ENCODE peak calls at places on chromosomes 16 and 17, in six cellular contexts. A is Calu3, W is AG10803, Y is GM10248, F is WTC11, L is tibial artery. X is an unnamed sample.

GRCh38 chr17:42079541-42079940 is 18.7 kb downstream of the ZNF385C start:
- DNase-seq in Y (no peak), A (no peak), F (no peak), W (no peak), L (no peak), X (no peak)

GRCh38 chr16:16045879-16046278 is 96.5 kb downstream of the ABCC1 start:
- DNase-seq in L (no peak), W (no peak), A (no peak), Y (no peak), F (peak; percentile 64), X (peak; percentile 29)

GRCh38 chr16:21653571-21653970 is 1.2 kb upstream of the IGSF6 start:
- DNase-seq in L (no peak), A (no peak), F (no peak), Y (no peak), W (no peak), X (no peak)

GRCh38 chr16:76639685-76640289 is 362.6 kb downstream of the CNTNAP4 start:
- DNase-seq in L (no peak), Y (no peak), A (peak; percentile 60), F (peak; percentile 21), W (no peak), X (peak; percentile 63)

GRCh38 chr17:47738178-47738577 is 5.1 kb downstream of the TBX21 start:
- DNase-seq in W (no peak), L (no peak), F (no peak), A (no peak), Y (no peak), X (no peak)

GRCh38 chr16:14111713-14112538 is 40.8 kb downstream of the MRTFB start:
- DNase-seq in A (no peak), Y (no peak), L (peak; percentile 38), F (no peak), W (peak; percentile 11), X (no peak)

GRCh38 chr17:60086822-60087591 is 8.3 kb upstream of the HEATR6 start:
- DNase-seq in A (no peak), F (no peak), Y (no peak), L (no peak), W (peak; percentile 87), X (peak; percentile 22)

GRCh38 chr17:3594056-3594810 is 15.0 kb downstream of the TRPV1 start:
- DNase-seq in A (no peak), W (peak; percentile 34), L (no peak), F (no peak), Y (no peak), X (no peak)

GRCh38 chr17:8100149-8100548 is 12.6 kb upstream of the ALOX12B start:
- DNase-seq in L (no peak), W (no peak), A (no peak), F (no peak), Y (no peak), X (no peak)

GRCh38 chr16:57566436-57566835 is 24.0 kb downstream of the ADGRG5 start:
- DNase-seq in L (no peak), W (no peak), Y (no peak), F (no peak), A (no peak), X (no peak)

GRCh38 chr17:29250666-29251065 is 4.0 kb downstream of the CRYBA1 start:
- DNase-seq in W (peak; percentile 71), L (no peak), A (no peak), F (no peak), Y (no peak), X (no peak)

GRCh38 chr16:9297437-9298113 is 206.1 kb downstream of the HAPSTR1 start:
- DNase-seq in L (peak; percentile 23), A (peak; percentile 53), W (no peak), F (peak; percentile 75), Y (no peak), X (peak; percentile 53)

GRCh38 chr17:80847506-80848230 is 144.0 kb upstream of the CHMP6 start:
- DNase-seq in F (no peak), A (no peak), L (peak; percentile 12), W (no peak), Y (no peak), X (no peak)

DNA sequence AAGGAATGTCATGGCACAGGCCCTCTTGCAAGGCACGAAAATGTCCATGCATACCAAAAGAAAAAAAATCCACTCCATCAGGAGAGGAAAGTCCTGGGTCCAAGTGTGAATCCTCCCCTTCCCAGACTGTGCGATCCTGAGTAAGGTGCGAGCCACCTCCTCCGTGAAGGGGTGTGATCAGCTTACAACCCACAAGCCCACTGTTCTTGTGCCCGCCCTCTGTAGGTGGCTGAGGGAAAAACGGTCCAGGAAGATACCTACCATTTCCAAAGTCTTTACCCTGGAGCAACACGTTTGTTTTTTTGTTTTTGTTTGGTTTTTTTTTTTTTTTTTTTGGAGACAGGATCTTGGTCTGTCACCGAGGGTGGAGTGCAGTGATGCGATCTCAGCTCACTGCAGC is 116.5 kb downstream of the ZNF423 start:
- DNase-seq in Y (no peak), W (no peak), A (peak; percentile 25), F (peak; percentile 69), L (no peak), X (peak; percentile 40)
- TF ChIP-seq CTCF in Y (no peak), W (peak; percentile 10), A (peak; percentile 8), F (no peak), L (no peak), X (peak; percentile 48)

GRCh38 chr17:34163681-34164080 is 91.4 kb upstream of the CCL2 start:
- DNase-seq in L (no peak), F (peak; percentile 44), Y (no peak), W (peak; percentile 5), A (no peak), X (peak; percentile 19)
- TF ChIP-seq CTCF in L (peak; percentile 36), F (peak; percentile 39), Y (no peak), W (peak; percentile 43), A (no peak), X (peak; percentile 85)

GRCh38 chr17:74086992-74087391 is 116.5 kb upstream of the RPL38 start:
- DNase-seq in Y (no peak), A (no peak), W (no peak), F (no peak), L (no peak), X (peak; percentile 96)

GRCh38 chr17:74085434-74085833 is 118.0 kb upstream of the RPL38 start:
- DNase-seq in L (no peak), W (no peak), F (peak; percentile 52), A (no peak), Y (no peak), X (peak; percentile 71)

GRCh38 chr17:74094651-74095050 is 108.8 kb upstream of the RPL38 start:
- DNase-seq in Y (no peak), A (no peak), W (no peak), L (no peak), F (no peak), X (no peak)

DNA sequence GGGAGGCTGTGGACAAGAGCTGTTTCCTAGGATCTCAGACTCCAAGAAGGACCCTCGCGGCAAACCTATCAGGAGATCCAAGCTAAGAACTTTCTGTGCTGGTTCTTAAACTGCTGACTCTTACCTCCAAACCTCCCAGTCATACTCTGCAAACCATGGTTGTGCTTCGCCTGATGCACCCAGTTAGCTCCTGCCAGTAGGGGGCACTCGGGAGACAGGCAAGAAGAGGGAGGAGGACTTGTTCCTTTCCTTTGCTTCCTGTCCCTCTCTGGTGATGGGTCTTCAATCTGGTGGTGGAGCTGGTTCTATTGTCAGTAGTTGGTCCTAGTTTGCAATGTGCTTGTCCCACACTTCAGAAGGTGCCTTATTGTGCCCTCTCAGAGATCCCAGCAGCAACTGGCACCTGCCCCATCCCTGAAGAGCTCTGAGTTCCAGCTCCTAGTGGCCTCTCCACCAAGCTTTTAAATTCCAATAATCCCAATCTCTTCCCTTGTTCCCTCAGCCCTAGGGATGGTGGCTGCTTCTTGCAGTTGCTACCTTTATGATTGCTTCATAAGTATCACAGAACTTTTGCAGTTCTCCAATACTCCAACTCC is 113.5 kb upstream of the RPL38 start:
- DNase-seq in L (peak; percentile 26), A (peak; percentile 87), W (peak; percentile 64), F (peak; percentile 95), Y (peak; percentile 73), X (peak; percentile 98)
- TF ChIP-seq CTCF in L (peak; percentile 14), A (peak; percentile 52), W (peak; percentile 89), F (peak; percentile 76), Y (peak; percentile 81), X (peak; percentile 98)

GRCh38 chr16:1822801-1823200 is 3.8 kb downstream of the HAGH start:
- DNase-seq in W (no peak), Y (no peak), F (no peak), L (no peak), A (no peak), X (no peak)

GRCh38 chr16:1821861-1822611 is 4.6 kb downstream of the HAGH start:
- DNase-seq in L (no peak), Y (no peak), A (no peak), W (no peak), F (no peak), X (no peak)

GRCh38 chr16:1820096-1820972 is 6.3 kb downstream of the HAGH start:
- DNase-seq in W (no peak), A (no peak), F (no peak), Y (no peak), L (no peak), X (no peak)

GRCh38 chr16:1819611-1820010 is 7.0 kb downstream of the HAGH start:
- DNase-seq in L (no peak), Y (no peak), W (no peak), A (no peak), F (no peak), X (no peak)

GRCh38 chr16:1820973-1821290 is 5.7 kb downstream of the HAGH start:
- DNase-seq in A (no peak), W (no peak), L (no peak), Y (no peak), F (no peak), X (no peak)
- TF ChIP-seq CTCF in A (no peak), W (no peak), L (no peak), Y (no peak), F (no peak), X (no peak)

GRCh38 chr17:63955791-63956190 is 16.9 kb downstream of the SCN4A start:
- DNase-seq in A (no peak), F (no peak), Y (no peak), L (no peak), W (no peak), X (no peak)

GRCh38 chr17:63956296-63956920 is 16.3 kb downstream of the SCN4A start:
- DNase-seq in W (peak; percentile 66), F (no peak), A (no peak), Y (no peak), L (no peak), X (no peak)

GRCh38 chr17:63950940-63951907 is 19.1 kb upstream of the CD79B start:
- DNase-seq in A (peak; percentile 77), F (peak; percentile 75), Y (peak; percentile 77), W (no peak), L (no peak), X (peak; percentile 72)

GRCh38 chr17:63955232-63955631 is 17.5 kb downstream of the SCN4A start:
- DNase-seq in A (no peak), F (no peak), W (no peak), Y (no peak), L (no peak), X (no peak)

GRCh38 chr17:63954402-63955063 is 18.2 kb downstream of the SCN4A start:
- DNase-seq in A (no peak), W (no peak), F (no peak), L (no peak), Y (peak; percentile 49), X (no peak)
- TF ChIP-seq CTCF in A (no peak), W (no peak), F (no peak), L (no peak), Y (no peak), X (no peak)

GRCh38 chr17:83067718-83068261 is 11.6 kb upstream of the METRNL start:
- DNase-seq in W (no peak), Y (no peak), L (peak; percentile 19), F (no peak), A (no peak), X (peak; percentile 68)
- TF ChIP-seq CTCF in W (no peak), Y (no peak), L (no peak), F (no peak), A (no peak), X (no peak)